ENCODE peak calls at places on chromosome 22, in six cellular contexts. T, Q, I, U, V and M are unnamed samples. For H3K9me3, the result is how much of the 10 kb centered on the place peaks cover.

GRCh38 chr22:35538801-35539321 is 1.8 kb upstream of the RASD2 start:
- DNase-seq in T (no peak), U (peak), I (no peak), Q (no peak), V (peak), M (no peak)

GRCh38 chr22:17971711-17972110 is 52.6 kb downstream of the MICAL3 start:
- DNase-seq in T (no peak), U (no peak), I (no peak), Q (no peak), V (no peak), M (no peak)

GRCh38 chr22:22342697-22343602 is 98.4 kb downstream of the VPREB1 start:
- DNase-seq in V (peak), U (peak), T (peak), Q (no peak), I (no peak), M (no peak)

GRCh38 chr22:20983081-20983745 is 1.1 kb downstream of the LZTR1 start:
- DNase-seq in Q (no peak), T (no peak), I (no peak), V (no peak), U (no peak), M (no peak)

GRCh38 chr22:17349172-17349571 is 20.1 kb upstream of the CECR2 start:
- DNase-seq in V (no peak), U (no peak), I (no peak), T (no peak), Q (no peak), M (no peak)

GRCh38 chr22:22903355-22903777 is 15.8 kb downstream of the IGLL5 start:
- DNase-seq in V (no peak), Q (no peak), I (no peak), T (no peak), U (no peak), M (no peak)

GRCh38 chr22:41732096-41732772 is 32.9 kb downstream of the MEI1 start:
- DNase-seq in Q (peak), U (no peak), V (no peak), T (no peak), I (no peak), M (no peak)

GRCh38 chr22:28146401-28147304 is 227.6 kb upstream of the PITPNB start:
- DNase-seq in Q (no peak), V (no peak), I (no peak), U (no peak), T (no peak), M (no peak)

GRCh38 chr22:42299586-42300285 is 29.3 kb upstream of the TCF20 start:
- DNase-seq in V (no peak), T (no peak), I (no peak), Q (no peak), U (no peak), M (no peak)

GRCh38 chr22:22327723-22328122 is 83.1 kb downstream of the VPREB1 start:
- DNase-seq in T (no peak), V (no peak), Q (no peak), U (no peak), I (no peak), M (no peak)

GRCh38 chr22:29030618-29031235 is 30.9 kb downstream of the C22orf31 start:
- DNase-seq in U (peak), V (peak), Q (no peak), I (peak), T (peak), M (no peak)

GRCh38 chr22:39706406-39707150 is 136.0 kb downstream of the CACNA1I start:
- DNase-seq in V (no peak), I (no peak), Q (no peak), T (no peak), U (no peak), M (no peak)

GRCh38 chr22:17862646-17863181 is 88.4 kb upstream of the BID start:
- DNase-seq in U (no peak), Q (no peak), V (no peak), T (no peak), I (no peak), M (no peak)

GRCh38 chr22:45966320-45966891 is 10.6 kb downstream of the WNT7B start:
- DNase-seq in Q (no peak), U (no peak), V (no peak), I (no peak), T (peak), M (no peak)

GRCh38 chr22:20101638-20102037 is 14.3 kb upstream of the RANBP1 start:
- DNase-seq in I (no peak), U (no peak), Q (no peak), T (no peak), V (no peak), M (no peak)

GRCh38 chr22:43826142-43827093 is 14.3 kb upstream of the EFCAB6 start:
- DNase-seq in Q (no peak), V (peak), T (no peak), U (no peak), I (no peak), M (no peak)

GRCh38 chr22:43828711-43829447 is 16.8 kb upstream of the EFCAB6 start:
- DNase-seq in Q (peak), T (peak), U (peak), I (no peak), V (peak), M (no peak)

GRCh38 chr22:43829448-43829821 is 17.3 kb upstream of the EFCAB6 start:
- DNase-seq in U (no peak), V (no peak), I (no peak), T (no peak), Q (no peak), M (no peak)

GRCh38 chr22:43827336-43827735 is 15.2 kb upstream of the EFCAB6 start:
- DNase-seq in V (no peak), T (no peak), U (no peak), Q (no peak), I (no peak), M (no peak)

GRCh38 chr22:43827926-43828710 is 16.0 kb upstream of the EFCAB6 start:
- DNase-seq in I (no peak), V (peak), Q (no peak), U (no peak), T (no peak), M (no peak)
- TF ChIP-seq CTCF in I (no peak), V (no peak), Q (no peak), U (no peak), T (no peak), M (peak)

GRCh38 chr22:47400701-47401591 is 638.5 kb downstream of the TBC1D22A start:
- DNase-seq in Q (peak), I (no peak), V (no peak), T (no peak), U (no peak), M (no peak)
- H3K9me3 ChIP-seq in Q (under half), I (under half), V (under half), T (under half), U (under half), M (under half)

GRCh38 chr22:38213319-38214247 is 11.8 kb downstream of the MAFF start:
- DNase-seq in Q (no peak), I (no peak), T (no peak), U (no peak), V (no peak), M (no peak)
- H3K4me3 ChIP-seq in Q (peak), I (no peak), T (no peak), U (no peak), V (no peak), M (no peak)

GRCh38 chr22:50545522-50546325 is at the start of gene KLHDC7B:
- DNase-seq in U (no peak), T (no peak), Q (no peak), V (no peak), I (no peak), M (no peak)
- TF ChIP-seq CTCF in U (no peak), T (no peak), Q (no peak), V (no peak), I (no peak), M (peak)

GRCh38 chr22:48712558-48712957 is 1115.1 kb downstream of the BRD1 start:
- DNase-seq in U (no peak), I (no peak), V (no peak), T (no peak), Q (peak), M (no peak)

GRCh38 chr22:48711669-48712068 is 1116.0 kb downstream of the BRD1 start:
- DNase-seq in T (no peak), Q (peak), I (no peak), V (no peak), U (no peak), M (no peak)

GRCh38 chr22:48713266-48714205 is 1114.1 kb downstream of the BRD1 start:
- DNase-seq in V (no peak), I (no peak), Q (peak), U (no peak), T (no peak), M (no peak)

GRCh38 chr22:48715511-48715910 is 1112.2 kb downstream of the BRD1 start:
- DNase-seq in I (no peak), T (no peak), V (no peak), U (no peak), Q (peak), M (no peak)

GRCh38 chr22:48714231-48714630 is 1113.4 kb downstream of the BRD1 start:
- DNase-seq in I (no peak), Q (peak), V (no peak), T (no peak), U (no peak), M (no peak)
- H3K9me3 ChIP-seq in I (under half), Q (under half), V (under half), T (under half), U (under half), M (half or more)